ENCODE peak calls at places on chromosomes 4 and X, in five cellular contexts. U is endothelial cell of umbilical vein, S is neural progenitor cell, N is WTC11, M is GM12865. V is an unnamed sample.

GRCh38 chr4:147994491-147995385 is 262.9 kb downstream of the ARHGAP10 start:
- DNase-seq in M (no peak), U (peak), S (no peak), N (no peak), V (no peak)

GRCh38 chrX:25600776-25601175 is 537.4 kb upstream of the MAGEB18 start:
- DNase-seq in M (no peak), U (no peak), S (no peak), N (no peak), V (no peak)

GRCh38 chr4:3372933-3373465 is 68.8 kb upstream of the HGFAC start:
- DNase-seq in N (no peak), S (no peak), M (peak), U (no peak), V (no peak)

GRCh38 chr4:177229331-177229730 is 80.3 kb upstream of the NEIL3 start:
- DNase-seq in N (no peak), M (no peak), S (no peak), U (peak), V (peak)

GRCh38 chr4:83889802-83890201 is 353.9 kb downstream of the GPAT3 start:
- DNase-seq in U (no peak), M (no peak), S (no peak), N (no peak), V (no peak)

GRCh38 chrX:38129366-38129765 is 91.3 kb downstream of the SRPX start:
- DNase-seq in S (no peak), U (no peak), N (no peak), M (no peak), V (no peak)

GRCh38 chrX:20913760-20914159 is 460.5 kb upstream of the CNKSR2 start:
- DNase-seq in S (peak), U (no peak), M (no peak), N (peak), V (no peak)

GRCh38 chrX:22662776-22663175 is 337.0 kb upstream of the DDX53 start:
- DNase-seq in N (no peak), U (no peak), S (no peak), M (no peak), V (no peak)

GRCh38 chr4:173270312-173271027 is 63.7 kb downstream of the HMGB2 start:
- DNase-seq in N (no peak), U (no peak), S (no peak), M (no peak), V (no peak)

GRCh38 chr4:15649914-15650545 is 5.1 kb downstream of the FBXL5 start:
- DNase-seq in S (peak), M (peak), U (peak), N (peak), V (no peak)

GRCh38 chr4:18815081-18815778 is 793.7 kb upstream of the LCORL start:
- DNase-seq in N (no peak), U (no peak), M (no peak), S (no peak), V (no peak)

GRCh38 chr4:121177238-121178137 is 13.4 kb upstream of the TNIP3 start:
- DNase-seq in N (no peak), U (no peak), M (no peak), S (peak), V (no peak)

GRCh38 chr4:114057746-114058145 is 78.3 kb upstream of the ARSJ start:
- DNase-seq in U (no peak), S (no peak), N (no peak), M (no peak), V (no peak)

GRCh38 chr4:117700111-117700892 is 334.0 kb upstream of the NDST3 start:
- DNase-seq in M (peak), S (no peak), N (no peak), U (no peak), V (peak)

GRCh38 chr4:107619731-107620130 is 100.3 kb downstream of the PAPSS1 start:
- DNase-seq in S (no peak), M (no peak), N (no peak), U (no peak), V (no peak)

GRCh38 chr4:112150920-112151319 is 5.7 kb downstream of the FAM241A start:
- DNase-seq in S (no peak), N (no peak), U (no peak), M (no peak), V (no peak)

GRCh38 chrX:110012818-110013484 is 10.0 kb downstream of the TMEM164 start:
- DNase-seq in U (no peak), M (no peak), N (no peak), S (no peak), V (no peak)

GRCh38 chr4:141926414-141926813 is 290.0 kb downstream of the IL15 start:
- DNase-seq in S (no peak), U (no peak), N (no peak), M (no peak), V (no peak)

GRCh38 chr4:3329887-3330286 is 37.1 kb downstream of the RGS12 start:
- DNase-seq in S (no peak), U (no peak), M (no peak), N (no peak), V (no peak)

GRCh38 chrX:72545990-72546389 is 26.7 kb downstream of the HDAC8 start:
- DNase-seq in S (no peak), U (peak), N (no peak), M (no peak), V (no peak)

GRCh38 chr4:185470503-185471195 is 884 bp downstream of the CCDC110 start:
- DNase-seq in M (no peak), U (peak), N (no peak), S (peak), V (peak)

GRCh38 chr4:105548483-105548882 is 3.9 kb upstream of the ARHGEF38 start:
- DNase-seq in M (no peak), S (peak), U (no peak), N (no peak), V (no peak)

GRCh38 chrX:131081772-131082755 is 23.9 kb downstream of the ARHGAP36 start:
- DNase-seq in U (no peak), M (no peak), N (peak), S (peak), V (peak)

GRCh38 chr4:165343353-165344191 is 16.1 kb downstream of the MSMO1 start:
- DNase-seq in N (no peak), U (peak), S (peak), M (peak), V (no peak)

GRCh38 chrX:110803506-110803905 is 7.9 kb upstream of the CHRDL1 start:
- DNase-seq in M (no peak), S (no peak), N (no peak), U (no peak), V (no peak)

GRCh38 chrX:155985208-155985607 is 12.3 kb upstream of the IL9R start:
- DNase-seq in S (no peak), N (no peak), U (no peak), M (no peak), V (no peak)

GRCh38 chrX:154967603-154968002 is 54.9 kb downstream of the F8 start:
- DNase-seq in N (no peak), S (no peak), M (no peak), U (peak), V (no peak)

GRCh38 chrX:103687696-103688191 is 1.2 kb upstream of the MORF4L2 start:
- DNase-seq in M (peak), N (peak), S (peak), U (peak), V (peak)

GRCh38 chr4:140061194-140061593 is 92.8 kb downstream of the MAML3 start:
- DNase-seq in S (no peak), M (no peak), N (no peak), U (peak), V (no peak)

GRCh38 chrX:74492720-74493201 is 71.5 kb downstream of the SLC16A2 start:
- DNase-seq in U (no peak), S (peak), N (peak), M (peak), V (no peak)

GRCh38 chrX:48893556-48894348 is 3.8 kb downstream of the TIMM17B start:
- DNase-seq in N (no peak), M (no peak), S (no peak), U (no peak), V (no peak)

GRCh38 chr4:7890635-7891393 is 48.8 kb downstream of the AFAP1 start:
- DNase-seq in S (no peak), U (peak), M (no peak), N (no peak), V (no peak)

GRCh38 chr4:42397256-42397634 is at the start of gene SHISA3:
- DNase-seq in M (peak), N (peak), S (peak), U (peak), V (peak)

GRCh38 chrX:43973249-43973672 is at the start of gene NDP:
- DNase-seq in S (peak), N (peak), M (no peak), U (peak), V (no peak)

GRCh38 chrX:134144231-134144630 is 92.8 kb upstream of the CCDC160 start:
- DNase-seq in S (peak), M (peak), N (no peak), U (peak), V (peak)

GRCh38 chr4:23887989-23888388 is 1.9 kb downstream of the PPARGC1A start:
- DNase-seq in M (no peak), U (no peak), S (no peak), N (no peak), V (no peak)

GRCh38 chrX:38649674-38650647 is 88.6 kb downstream of the TSPAN7 start:
- DNase-seq in N (no peak), U (no peak), S (no peak), M (no peak), V (no peak)

GRCh38 chr4:5424901-5425300 is 283.5 kb downstream of the EVC2 start:
- DNase-seq in M (no peak), U (no peak), S (no peak), N (no peak), V (no peak)

GRCh38 chr4:31791666-31792065 is 1071.5 kb downstream of the PCDH7 start:
- DNase-seq in S (peak), M (no peak), U (no peak), N (no peak), V (no peak)

GRCh38 chr4:31788676-31789075 is 1068.5 kb downstream of the PCDH7 start:
- DNase-seq in S (peak), N (no peak), M (no peak), U (no peak), V (no peak)

GRCh38 chr4:31793907-31794306 is 1073.7 kb downstream of the PCDH7 start:
- DNase-seq in M (no peak), S (no peak), U (no peak), N (no peak), V (no peak)
- TF ChIP-seq CTCF in M (no peak), S (peak), U (peak), N (peak), V (no peak)

GRCh38 chr4:87054900-87055299 is 120.1 kb downstream of the AFF1 start:
- DNase-seq in S (no peak), N (no peak), U (no peak), M (no peak), V (no peak)
- TF ChIP-seq CTCF in S (no peak), N (no peak), U (no peak), M (no peak), V (no peak)

GRCh38 chr4:138978028-138978585 is 37.5 kb upstream of the NOCT start:
- DNase-seq in U (no peak), S (no peak), N (no peak), M (no peak), V (no peak)
- TF ChIP-seq CTCF in U (no peak), S (no peak), N (no peak), M (no peak), V (no peak)

DNA sequence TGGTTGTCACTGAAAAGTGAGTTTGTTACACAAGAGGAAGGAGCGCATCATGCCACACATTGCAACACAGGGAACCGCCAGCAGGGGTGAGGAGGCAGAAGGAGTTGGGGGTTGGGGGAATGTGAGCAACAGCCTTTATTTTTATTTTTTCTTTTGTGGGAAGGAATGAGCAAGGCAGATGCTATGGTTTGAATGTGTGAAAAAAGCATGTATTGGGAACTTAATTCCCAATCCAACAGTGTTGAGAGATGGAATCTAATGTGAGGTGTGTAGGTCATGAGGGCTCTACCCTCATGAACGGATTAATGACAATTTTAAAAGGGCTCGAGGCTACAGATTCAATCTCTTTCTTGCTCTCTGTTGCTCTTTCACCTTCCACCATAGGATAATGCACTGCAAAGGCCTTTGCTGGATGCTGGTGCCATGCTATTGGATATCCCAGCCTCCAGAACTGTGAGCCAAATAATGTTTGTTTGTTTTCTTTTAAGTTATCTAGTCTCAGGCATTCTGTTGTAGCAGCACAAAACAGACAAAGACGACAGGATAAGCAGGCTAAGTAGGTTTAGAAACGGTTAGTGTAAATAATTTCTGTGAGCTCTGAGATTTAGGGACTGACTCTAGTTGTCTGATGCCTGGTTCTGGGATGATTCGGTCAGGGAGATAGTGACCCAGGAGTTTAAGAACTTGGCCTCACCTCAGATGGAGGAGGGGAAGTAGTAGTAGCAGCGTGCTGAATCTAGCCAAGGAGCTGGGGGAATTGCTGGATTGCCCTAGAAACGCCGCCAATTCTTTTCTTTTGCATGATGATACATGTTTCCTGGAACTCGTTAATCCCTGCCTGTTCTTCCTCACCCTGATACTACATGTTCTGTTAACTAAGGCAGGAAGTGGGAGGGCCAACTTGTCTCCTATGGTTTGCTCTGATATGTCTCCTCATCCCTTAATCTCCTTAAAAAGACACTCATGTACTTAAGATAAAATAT is 156.6 kb upstream of the CTSO start:
- DNase-seq in U (peak), N (peak), M (peak), S (no peak), V (no peak)
- TF ChIP-seq CTCF in U (no peak), N (peak), M (peak), S (peak), V (peak)

GRCh38 chr4:647481-647880 is 22.1 kb downstream of the PDE6B start:
- DNase-seq in S (no peak), M (no peak), N (no peak), U (no peak), V (no peak)
- TF ChIP-seq CTCF in S (no peak), M (no peak), N (no peak), U (no peak), V (no peak)

GRCh38 chr4:183522821-183523220 is 18.0 kb downstream of the ING2 start:
- DNase-seq in N (no peak), U (no peak), M (no peak), S (no peak), V (no peak)
- TF ChIP-seq CTCF in N (no peak), U (no peak), M (no peak), S (no peak), V (no peak)

DNA sequence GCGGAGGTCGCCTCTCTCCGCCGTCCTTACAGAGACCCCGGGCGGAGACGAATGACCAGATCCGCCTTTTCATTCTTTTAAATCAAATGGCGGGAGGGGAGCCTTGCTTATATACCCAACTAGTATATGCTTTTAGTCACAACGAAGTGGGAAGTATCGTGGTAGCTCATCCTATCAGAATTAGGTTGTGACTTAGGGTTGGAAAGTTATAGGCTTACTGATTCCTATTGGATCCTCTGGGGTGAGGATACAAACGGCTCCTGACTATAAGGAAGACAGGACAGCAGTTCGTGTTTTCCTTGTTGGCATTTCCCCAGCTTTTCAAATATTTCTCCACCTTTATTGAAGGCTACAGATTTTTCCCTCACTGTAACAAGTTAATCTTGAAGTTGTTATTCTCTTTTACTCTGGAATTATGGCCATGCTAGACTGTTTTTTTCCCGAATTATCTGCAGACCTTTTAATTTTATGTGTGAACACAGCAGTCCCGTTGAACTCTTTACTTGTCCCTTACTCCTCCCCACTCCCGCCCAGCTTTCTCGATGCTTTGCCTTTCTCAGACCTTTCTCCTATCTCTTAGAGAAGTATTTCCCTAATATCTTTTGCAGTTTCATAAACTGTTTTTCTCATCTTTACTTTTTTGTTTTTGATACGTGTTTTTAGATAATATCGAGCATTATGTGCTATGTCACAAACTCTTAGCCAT is 623 bp downstream of the CEP44 start:
- DNase-seq in S (peak), M (peak), N (no peak), U (peak), V (no peak)
- TF ChIP-seq CTCF in S (no peak), M (no peak), N (no peak), U (no peak), V (no peak)